ENCODE peak calls at places on chromosomes 5 and 9, in eight cellular contexts. U, R, V, K, X, G, A and T are unnamed samples.

GRCh38 chr9:2623046-2623865 is 1.7 kb downstream of the VLDLR start:
- DNase-seq in U (no peak), R (no peak), V (no peak), K (peak; percentile 22), X (peak; percentile 96), G (no peak), A (no peak), T (no peak)

GRCh38 chr5:1965860-1966396 is 83.2 kb upstream of the IRX4 start:
- DNase-seq in U (no peak), R (no peak), V (no peak), K (no peak), X (no peak), G (no peak), A (no peak), T (no peak)

GRCh38 chr9:132243156-132244074 is 81.6 kb downstream of the NTNG2 start:
- DNase-seq in U (no peak), R (no peak), V (no peak), K (no peak), X (no peak), G (no peak), A (no peak), T (no peak)

GRCh38 chr9:129968690-129969485 is 74.1 kb downstream of the FNBP1 start:
- DNase-seq in U (peak; percentile 76), R (no peak), V (no peak), K (no peak), X (peak; percentile 34), G (no peak), A (no peak), T (peak; percentile 42)

GRCh38 chr5:14580037-14581034 is 1.3 kb upstream of the OTULINL start:
- DNase-seq in U (no peak), R (no peak), V (no peak), K (no peak), X (no peak), G (peak; percentile 32), A (no peak), T (no peak)

GRCh38 chr9:79988126-79988525 is 416.4 kb downstream of the TLE4 start:
- DNase-seq in U (no peak), R (no peak), V (no peak), K (no peak), X (no peak), G (no peak), A (no peak), T (no peak)

GRCh38 chr9:134561427-134562145 is 80.0 kb upstream of the COL5A1 start:
- DNase-seq in U (no peak), R (no peak), V (no peak), K (no peak), X (no peak), G (no peak), A (no peak), T (no peak)

GRCh38 chr9:129860653-129861446 is 25.6 kb downstream of the USP20 start:
- DNase-seq in U (no peak), R (no peak), V (no peak), K (no peak), X (no peak), G (no peak), A (no peak), T (no peak)

GRCh38 chr9:74777136-74777879 is 110.4 kb downstream of the TRPM6 start:
- DNase-seq in U (peak; percentile 64), R (peak; percentile 38), V (peak; percentile 38), K (peak; percentile 60), X (peak; percentile 59), G (peak; percentile 26), A (peak; percentile 31), T (peak; percentile 28)

GRCh38 chr5:32138839-32139493 is 35.2 kb downstream of the GOLPH3 start:
- DNase-seq in U (no peak), R (no peak), V (peak; percentile 28), K (no peak), X (no peak), G (no peak), A (no peak), T (no peak)

GRCh38 chr5:57499262-57500050 is 16.8 kb upstream of the ACTBL2 start:
- DNase-seq in U (peak; percentile 39), R (no peak), V (peak; percentile 20), K (peak; percentile 54), X (peak; percentile 63), G (peak; percentile 63), A (no peak), T (no peak)

GRCh38 chr9:116391306-116391900 is 237.8 kb downstream of the PAPPA start:
- DNase-seq in U (no peak), R (no peak), V (no peak), K (no peak), X (peak; percentile 92), G (no peak), A (no peak), T (no peak)

GRCh38 chr5:163758283-163758711 is 252.9 kb downstream of the MAT2B start:
- DNase-seq in U (no peak), R (no peak), V (no peak), K (no peak), X (no peak), G (no peak), A (no peak), T (no peak)

GRCh38 chr9:114433720-114434255 is 46.0 kb upstream of the AKNA start:
- DNase-seq in U (no peak), R (no peak), V (no peak), K (no peak), X (no peak), G (no peak), A (no peak), T (no peak)

GRCh38 chr9:7363777-7364477 is 435.7 kb downstream of the DMAC1 start:
- DNase-seq in U (no peak), R (no peak), V (no peak), K (peak; percentile 16), X (no peak), G (no peak), A (no peak), T (no peak)

GRCh38 chr9:34957492-34958410 is at the start of gene PHF24:
- DNase-seq in U (no peak), R (peak; percentile 18), V (no peak), K (peak; percentile 54), X (peak; percentile 6), G (no peak), A (peak; percentile 23), T (no peak)

GRCh38 chr9:20442461-20443319 is 179.6 kb downstream of the MLLT3 start:
- DNase-seq in U (no peak), R (no peak), V (no peak), K (no peak), X (no peak), G (no peak), A (no peak), T (no peak)

GRCh38 chr5:43555895-43556606 is 826 bp downstream of the PAIP1 start:
- DNase-seq in U (no peak), R (no peak), V (peak; percentile 37), K (peak; percentile 78), X (peak; percentile 61), G (no peak), A (peak; percentile 34), T (peak; percentile 43)

GRCh38 chr5:146107901-146108300 is 2.5 kb upstream of the PLAC8L1 start:
- DNase-seq in U (no peak), R (no peak), V (no peak), K (no peak), X (no peak), G (no peak), A (no peak), T (no peak)

GRCh38 chr5:107282061-107282460 is 388.7 kb downstream of the EFNA5 start:
- DNase-seq in U (no peak), R (no peak), V (no peak), K (no peak), X (peak; percentile 58), G (no peak), A (no peak), T (no peak)